ENCODE peak calls at places on chromosomes 4 and X, in four cellular contexts. F is Karpas-422, T is pancreas, N is fibroblast of lung. S is an unnamed sample.

GRCh38 chrX:46381630-46382029 is 163.6 kb downstream of the ZNF674 start:
- DNase-seq in F (peak; percentile 70), T (no peak), N (peak; percentile 10), S (no peak)

GRCh38 chrX:38661561-38661960 is 100.2 kb downstream of the TSPAN7 start:
- DNase-seq in F (no peak), T (no peak), N (no peak), S (no peak)

GRCh38 chrX:151736685-151737084 is 2.1 kb downstream of the CNGA2 start:
- DNase-seq in F (no peak), T (no peak), N (no peak), S (no peak)

GRCh38 chr4:158809611-158810486 is 41.0 kb downstream of the FNIP2 start:
- DNase-seq in F (peak; percentile 69), T (no peak), N (peak; percentile 99), S (no peak)

GRCh38 chr4:153988446-153988845 is 199.6 kb upstream of the SFRP2 start:
- DNase-seq in F (no peak), T (no peak), N (peak; percentile 61), S (no peak)

GRCh38 chr4:8732092-8732491 is 139.5 kb downstream of the CPZ start:
- DNase-seq in F (no peak), T (no peak), N (no peak), S (no peak)

GRCh38 chr4:182724414-182724813 is 192.8 kb downstream of the DCTD start:
- DNase-seq in F (no peak), T (no peak), N (peak; percentile 8), S (no peak)

GRCh38 chrX:118530537-118530936 is 34.9 kb downstream of the DOCK11 start:
- DNase-seq in F (peak; percentile 38), T (no peak), N (peak; percentile 42), S (no peak)

GRCh38 chrX:133542476-133542875 is 127.2 kb upstream of the GPC4 start:
- DNase-seq in F (no peak), T (no peak), N (no peak), S (no peak)

GRCh38 chr4:10666616-10667015 is 18.0 kb downstream of the CLNK start:
- DNase-seq in F (no peak), T (no peak), N (no peak), S (no peak)

GRCh38 chr4:182155806-182156205 is 87.4 kb upstream of the TENM3 start:
- DNase-seq in F (no peak), T (no peak), N (peak; percentile 46), S (no peak)

GRCh38 chrX:131513159-131513914 is 30.5 kb upstream of the OR13H1 start:
- DNase-seq in F (peak; percentile 1), T (no peak), N (no peak), S (no peak)

DNA sequence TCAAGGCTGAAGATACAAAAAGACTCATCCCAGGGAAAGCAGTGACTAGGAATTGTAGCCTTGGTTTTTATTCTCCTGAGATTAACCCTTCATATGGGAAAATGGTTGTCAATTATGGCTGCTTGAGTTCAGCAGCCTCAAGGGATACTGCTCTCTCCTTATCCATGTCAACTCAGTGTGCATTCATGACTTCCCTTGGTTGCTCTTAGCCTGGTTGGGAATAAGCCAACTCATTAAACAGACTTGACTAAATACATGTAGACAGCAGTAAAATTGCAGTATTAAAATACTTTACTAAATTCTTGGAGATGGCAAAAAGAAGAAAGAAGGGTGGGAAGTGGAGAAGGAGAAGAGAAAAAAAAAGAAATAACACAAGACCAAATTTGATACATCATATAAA is 44.5 kb upstream of the BMP3 start:
- DNase-seq in F (no peak), T (no peak), N (no peak), S (no peak)
- H3K9me3 ChIP-seq in F (no peaks in the 10 kb centered on the region), T (no peaks in the 10 kb centered on the region), N (no peaks in the 10 kb centered on the region), S (no peaks in the 10 kb centered on the region)

DNA sequence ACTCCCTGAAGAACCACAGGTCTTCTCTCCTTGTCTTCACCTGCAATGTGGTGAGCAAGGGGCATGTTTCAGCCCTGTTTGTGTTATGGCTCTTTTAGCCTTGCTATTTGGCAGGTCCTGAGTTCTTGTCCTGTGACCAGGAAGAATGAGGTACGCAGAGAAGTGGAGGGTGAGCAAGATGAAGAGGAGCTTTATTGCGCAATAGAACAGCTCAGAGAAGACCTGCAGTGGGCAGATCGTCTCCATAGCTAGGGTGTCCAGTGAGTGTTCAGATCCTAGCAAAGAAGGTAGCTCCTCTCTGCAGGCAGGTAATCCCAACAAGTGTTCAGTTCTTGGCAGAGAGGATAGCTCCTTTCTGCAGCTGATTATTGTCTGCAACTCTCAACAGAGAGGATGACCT is 672.9 kb downstream of the SH3BGRL start:
- DNase-seq in F (no peak), T (no peak), N (no peak), S (no peak)
- H3K9me3 ChIP-seq in F (peaks cover 22% of the 10 kb centered on the region), T (no peaks in the 10 kb centered on the region), N (no peaks in the 10 kb centered on the region), S (no peaks in the 10 kb centered on the region)

GRCh38 chrX:82041034-82041433 is 839.1 kb downstream of the SH3BGRL start:
- DNase-seq in F (no peak), T (no peak), N (no peak), S (no peak)
- H3K9me3 ChIP-seq in F (peaks cover 13% of the 10 kb centered on the region), T (no peaks in the 10 kb centered on the region), N (no peaks in the 10 kb centered on the region), S (no peaks in the 10 kb centered on the region)

GRCh38 chrX:144709841-144710240 is 537.5 kb upstream of the SPANXN1 start:
- DNase-seq in F (no peak), T (no peak), N (no peak), S (no peak)

GRCh38 chrX:144717682-144718081 is 529.6 kb upstream of the SPANXN1 start:
- DNase-seq in F (no peak), T (no peak), N (no peak), S (no peak)

GRCh38 chrX:144716187-144716586 is 531.1 kb upstream of the SPANXN1 start:
- DNase-seq in F (no peak), T (no peak), N (no peak), S (no peak)

GRCh38 chrX:144715356-144715755 is 531.9 kb upstream of the SPANXN1 start:
- DNase-seq in F (no peak), T (no peak), N (no peak), S (no peak)
- H3K9me3 ChIP-seq in F (peaks cover 10% of the 10 kb centered on the region), T (no peaks in the 10 kb centered on the region), N (no peaks in the 10 kb centered on the region), S (no peaks in the 10 kb centered on the region)

S was measured in T-helper 17 cell.